ENCODE peak calls at places on chromosomes 13 and 19, in six cellular contexts. P is right lobe of liver, I is OCI-LY7, K is fibroblast of lung, G is PC-3, S is brain microvascular endothelial cell. C is an unnamed sample.

GRCh38 chr13:36088001-36088400 is 43.2 kb downstream of the DCLK1 start:
- DNase-seq in G (peak), K (no peak), S (no peak), I (no peak), P (no peak), C (no peak)

GRCh38 chr13:50580684-50581305 is 262.7 kb downstream of the DLEU7 start:
- DNase-seq in P (no peak), K (peak), S (peak), I (no peak), G (no peak), C (no peak)

GRCh38 chr13:114047358-114047881 is 73.5 kb upstream of the C13orf46 start:
- DNase-seq in G (no peak), K (no peak), P (no peak), I (no peak), S (no peak), C (peak)

GRCh38 chr19:45798995-45799517 is 6.4 kb upstream of the DMWD start:
- DNase-seq in K (peak), G (peak), P (no peak), S (peak), I (peak), C (no peak)

GRCh38 chr19:44570984-44571684 is 41.7 kb upstream of the CEACAM20 start:
- DNase-seq in K (peak), P (peak), I (peak), S (peak), G (peak), C (peak)

GRCh38 chr13:23771966-23772365 is 117.2 kb downstream of the MIPEP start:
- DNase-seq in G (peak), K (peak), P (no peak), S (no peak), I (no peak), C (no peak)

GRCh38 chr19:21474671-21475181 is 30.7 kb upstream of the ZNF429 start:
- DNase-seq in P (peak), G (no peak), S (peak), K (peak), I (peak), C (peak)

GRCh38 chr19:49442793-49443365 is 1.6 kb upstream of the SLC17A7 start:
- DNase-seq in S (peak), K (peak), I (peak), G (peak), P (peak), C (no peak)

GRCh38 chr13:44396963-44397580 is 23.4 kb downstream of the SERP2 start:
- DNase-seq in P (peak), S (peak), G (no peak), K (peak), I (no peak), C (no peak)

GRCh38 chr13:45121421-45121820 is 1.1 kb downstream of the GTF2F2 start:
- DNase-seq in S (peak), G (peak), K (peak), P (no peak), I (peak), C (no peak)

GRCh38 chr13:32881074-32881791 is 135.0 kb upstream of the KL start:
- DNase-seq in G (peak), I (no peak), K (peak), P (no peak), S (peak), C (no peak)

GRCh38 chr19:16540948-16541347 is 1.3 kb downstream of the CHERP start:
- DNase-seq in G (no peak), K (no peak), S (no peak), P (peak), I (no peak), C (no peak)
- H3K4me3 ChIP-seq in G (peak), K (peak), S (peak), P (peak), I (peak), C (peak)

GRCh38 chr19:29940971-29941585 is 961 bp upstream of the URI1 start:
- DNase-seq in P (no peak), I (peak), G (no peak), K (no peak), S (no peak), C (no peak)
- H3K4me3 ChIP-seq in P (no peak), I (no peak), G (no peak), K (no peak), S (no peak), C (no peak)

GRCh38 chr13:96041326-96042092 is 11.7 kb downstream of the UGGT2 start:
- DNase-seq in G (no peak), P (no peak), K (no peak), I (no peak), S (no peak), C (no peak)

DNA sequence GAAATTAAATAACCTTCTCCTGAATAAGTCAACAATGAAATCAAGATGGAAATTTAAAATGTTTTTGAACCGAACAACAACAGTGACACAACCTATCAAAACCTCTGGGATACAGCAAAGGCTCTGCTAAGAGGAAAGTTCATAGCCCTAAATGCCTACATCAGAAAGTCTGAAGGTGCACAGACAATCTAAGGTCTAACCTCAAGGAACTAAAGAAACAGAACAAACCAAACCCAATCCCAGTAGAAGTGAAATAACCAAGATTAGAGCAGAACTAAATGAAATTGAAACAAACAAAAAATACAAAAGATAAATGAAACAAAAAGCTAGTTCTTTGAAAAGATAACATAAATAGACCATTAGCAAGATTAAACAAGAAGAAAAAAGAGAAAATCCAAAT is 9.0 kb downstream of the UGGT2 start:
- DNase-seq in I (no peak), K (no peak), P (no peak), S (no peak), G (no peak), C (no peak)
- H3K4me3 ChIP-seq in I (no peak), K (no peak), P (no peak), S (no peak), G (no peak), C (no peak)

DNA sequence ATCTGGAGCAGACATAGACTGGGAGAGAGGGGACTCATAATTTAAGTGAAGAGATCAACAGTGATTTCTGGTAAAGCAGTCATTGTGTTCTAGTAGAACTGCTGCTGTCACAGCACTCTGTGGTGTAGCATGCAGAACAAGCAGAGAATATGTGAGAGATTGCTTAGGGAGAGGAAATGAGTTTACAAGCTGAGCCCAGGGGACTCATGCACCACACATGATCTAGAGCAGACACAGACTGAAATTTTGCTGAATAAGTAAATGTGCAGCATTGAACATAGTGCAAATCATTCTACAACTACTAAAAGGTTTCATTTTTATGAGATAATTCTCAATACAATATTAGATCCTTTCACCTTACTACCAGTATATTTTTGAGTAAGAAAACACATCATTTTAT is 125.7 kb downstream of the MYO16 start:
- DNase-seq in K (no peak), S (no peak), P (no peak), G (no peak), I (no peak), C (no peak)
- H3K4me3 ChIP-seq in K (no peak), S (no peak), P (no peak), G (no peak), I (no peak), C (no peak)

GRCh38 chr19:18006895-18007604 is 920 bp upstream of the ARRDC2 start:
- DNase-seq in K (peak), G (peak), I (peak), S (peak), P (peak), C (no peak)
- H3K4me3 ChIP-seq in K (peak), G (peak), I (peak), S (peak), P (peak), C (peak)

DNA sequence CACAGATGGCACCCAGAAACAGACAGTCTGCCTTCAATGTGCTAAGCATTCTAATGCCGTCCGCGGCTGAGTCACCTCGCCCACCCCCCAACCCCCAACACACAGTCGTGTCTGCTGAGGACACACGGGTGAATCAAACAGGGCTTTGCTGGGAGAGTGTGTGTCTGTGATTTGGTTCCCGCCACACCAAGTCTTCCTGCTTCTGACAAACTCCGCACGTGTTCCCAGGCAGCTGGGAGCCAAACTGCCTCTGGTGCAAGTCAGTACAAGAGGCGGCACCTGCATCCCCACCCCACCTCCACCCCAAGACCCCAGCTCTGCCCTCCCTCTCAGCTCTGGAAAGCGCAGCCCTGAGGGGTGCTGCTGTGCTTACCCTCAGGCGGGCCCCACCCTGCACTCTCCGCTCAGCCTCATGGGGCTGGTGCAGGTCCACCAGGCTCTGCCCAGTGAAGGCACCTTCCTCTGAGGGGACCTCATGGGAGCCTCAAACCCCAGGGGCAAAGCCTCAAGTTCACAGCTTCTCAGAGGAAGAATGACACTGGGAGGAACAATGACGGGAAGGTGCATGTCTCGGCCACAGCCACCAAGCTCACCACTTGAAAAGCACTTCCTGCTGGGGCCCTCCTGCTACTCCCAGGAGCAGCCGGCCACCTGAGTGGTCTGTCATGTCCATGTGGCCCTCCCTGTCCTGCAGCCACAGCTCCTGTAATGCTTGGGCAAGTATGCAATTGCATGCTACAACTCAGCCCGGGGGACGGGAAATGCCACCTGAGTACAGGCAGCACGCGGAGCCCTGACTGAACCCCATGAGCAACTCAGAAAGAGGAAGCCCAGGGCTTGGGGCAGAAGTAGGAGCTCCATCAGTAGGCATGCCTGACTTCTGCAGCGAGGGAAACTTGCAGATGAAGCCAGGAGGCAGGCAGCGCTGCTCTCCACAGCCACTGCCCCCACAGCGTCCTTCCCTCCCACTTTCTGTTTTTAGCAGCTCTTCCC is 15.1 kb upstream of the SLC35E1 start:
- DNase-seq in I (peak), G (no peak), P (no peak), S (peak), K (peak), C (no peak)
- H3K4me3 ChIP-seq in I (peak), G (no peak), P (no peak), S (no peak), K (no peak), C (peak)

DNA sequence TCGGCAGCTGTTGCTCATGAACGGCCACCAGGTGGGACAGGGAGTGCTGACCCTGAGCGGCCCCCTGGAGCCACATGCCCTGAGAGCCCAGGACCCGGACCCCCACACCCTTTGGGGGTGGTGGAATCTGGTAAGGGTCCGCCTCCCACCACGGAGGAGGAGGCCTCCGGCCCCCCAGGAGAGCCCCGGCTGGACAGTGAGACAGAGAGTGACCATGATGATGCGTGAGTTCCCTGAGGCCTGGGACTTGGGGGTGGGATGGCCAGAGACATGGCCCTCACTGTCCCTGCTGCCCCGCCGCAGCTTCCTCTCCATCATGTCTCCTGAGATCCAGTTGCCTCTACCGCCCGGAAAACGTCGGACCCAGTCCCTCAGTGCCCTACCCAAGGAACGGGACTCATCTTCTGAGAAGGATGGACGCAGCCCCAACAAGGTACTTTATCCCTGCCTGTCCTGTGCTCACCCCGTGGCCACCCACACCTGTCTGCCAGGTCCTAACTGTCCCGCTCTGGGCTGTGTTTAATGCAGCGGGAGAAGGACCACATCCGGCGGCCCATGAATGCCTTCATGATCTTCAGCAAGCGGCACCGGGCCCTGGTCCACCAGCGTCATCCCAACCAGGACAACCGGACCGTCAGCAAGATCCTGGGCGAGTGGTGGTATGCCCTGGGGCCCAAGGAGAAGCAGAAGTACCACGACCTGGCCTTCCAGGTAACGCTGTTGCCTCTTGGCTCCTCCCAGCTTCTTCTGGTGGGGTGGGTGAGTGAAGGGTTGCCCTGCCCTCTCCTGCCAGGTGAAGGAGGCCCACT is 14.7 kb upstream of the PRR19 start:
- DNase-seq in S (no peak), P (no peak), I (no peak), G (no peak), K (no peak), C (no peak)
- H3K4me3 ChIP-seq in S (no peak), P (no peak), I (no peak), G (no peak), K (no peak), C (no peak)